ENCODE peak calls at places on chromosomes 4 and X, in nine cellular contexts. N, F, X, Q, I, G, O, B and Z are unnamed samples.

GRCh38 chr4:87017580-87018061 is 82.8 kb downstream of the AFF1 start:
- DNase-seq in Q (peak; percentile 51), X (peak; percentile 44), I (no peak), F (no peak), O (no peak), N (no peak), G (no peak), B (no peak), Z (peak; percentile 68)

GRCh38 chr4:41212221-41213203 is 1.8 kb downstream of the APBB2 start:
- DNase-seq in G (peak; percentile 59), X (peak; percentile 69), I (peak; percentile 45), N (peak; percentile 84), Q (peak; percentile 77), O (peak; percentile 25), F (peak; percentile 74), B (peak; percentile 5), Z (peak; percentile 60)

GRCh38 chrX:22542641-22543040 is 269.9 kb downstream of the CBLL2 start:
- DNase-seq in Q (no peak), N (no peak), O (no peak), F (no peak), B (no peak), I (no peak), X (no peak), G (no peak), Z (no peak)

GRCh38 chr4:89823416-89823815 is 13.5 kb downstream of the SNCA start:
- DNase-seq in B (no peak), Q (no peak), N (no peak), F (peak; percentile 64), O (no peak), I (no peak), G (no peak), X (no peak), Z (no peak)

GRCh38 chr4:73010789-73011628 is 58.5 kb downstream of the COX18 start:
- DNase-seq in I (no peak), B (no peak), X (no peak), F (no peak), G (no peak), O (no peak), N (no peak), Q (no peak), Z (no peak)

GRCh38 chr4:169092889-169093522 is 83.0 kb upstream of the CBR4 start:
- DNase-seq in O (no peak), I (peak; percentile 23), N (no peak), G (no peak), X (no peak), B (no peak), Q (no peak), F (no peak), Z (no peak)

GRCh38 chrX:69503835-69504625 is at the start of gene NALF2:
- DNase-seq in Q (peak; percentile 9), I (peak; percentile 71), O (no peak), G (peak; percentile 46), N (peak; percentile 11), F (peak; percentile 27), B (peak; percentile 52), X (peak; percentile 43), Z (peak; percentile 61)

GRCh38 chr4:136651278-136651667 is 881.0 kb downstream of the PCDH18 start:
- DNase-seq in O (no peak), F (peak; percentile 5), Q (no peak), B (no peak), I (no peak), X (no peak), N (no peak), G (no peak), Z (no peak)

GRCh38 chrX:95383778-95384177 is 1300.9 kb upstream of the DIAPH2 start:
- DNase-seq in O (no peak), N (no peak), F (peak; percentile 87), Q (no peak), X (no peak), G (no peak), B (no peak), I (no peak), Z (no peak)

GRCh38 chr4:8269535-8270417 is at the start of gene HTRA3:
- DNase-seq in F (no peak), Q (no peak), O (no peak), B (no peak), X (peak; percentile 54), I (no peak), N (no peak), G (peak; percentile 82), Z (no peak)

GRCh38 chr4:8310306-8310705 is 40.8 kb downstream of the HTRA3 start:
- DNase-seq in G (no peak), X (no peak), B (no peak), N (no peak), F (no peak), Q (no peak), O (no peak), I (no peak), Z (no peak)

GRCh38 chrX:9902651-9903050 is 64.5 kb upstream of the CLDN34 start:
- DNase-seq in Q (no peak), N (peak; percentile 42), O (no peak), G (no peak), I (no peak), X (peak; percentile 85), F (peak; percentile 40), B (no peak), Z (no peak)

GRCh38 chr4:140188975-140189374 is 35.0 kb upstream of the MAML3 start:
- DNase-seq in N (no peak), O (no peak), F (peak; percentile 65), B (no peak), X (peak; percentile 50), I (no peak), Q (peak; percentile 69), G (peak; percentile 20), Z (no peak)

GRCh38 chrX:645024-645376 is 14.4 kb downstream of the SHOX start:
- DNase-seq in N (no peak), G (no peak), O (no peak), I (no peak), F (no peak), Q (no peak), X (no peak), B (no peak), Z (no peak)

GRCh38 chr4:104942990-104943758 is 203.5 kb upstream of the TET2 start:
- DNase-seq in G (no peak), B (no peak), O (no peak), I (no peak), Q (no peak), N (no peak), F (peak; percentile 80), X (no peak), Z (no peak)

GRCh38 chr4:1300466-1301455 is 11.1 kb downstream of the MAEA start:
- DNase-seq in G (peak; percentile 58), Q (peak; percentile 54), F (peak; percentile 80), B (peak; percentile 26), X (no peak), O (no peak), N (peak; percentile 61), I (no peak), Z (no peak)

GRCh38 chr4:11765849-11766453 is 337.3 kb upstream of the HS3ST1 start:
- DNase-seq in F (peak; percentile 67), O (peak; percentile 15), I (peak; percentile 32), X (peak; percentile 6), G (peak; percentile 6), Q (peak; percentile 11), B (no peak), N (peak; percentile 60), Z (peak; percentile 63)

GRCh38 chrX:54482839-54483593 is 13.0 kb downstream of the FGD1 start:
- DNase-seq in X (peak; percentile 60), Q (no peak), O (no peak), N (no peak), I (no peak), F (no peak), G (no peak), B (no peak), Z (peak; percentile 56)

GRCh38 chr4:113131621-113132020 is 82.2 kb downstream of the ANK2 start:
- DNase-seq in F (no peak), N (no peak), X (peak; percentile 16), Q (no peak), I (no peak), B (no peak), G (no peak), O (no peak), Z (peak; percentile 92)

GRCh38 chrX:103776586-103776985 is at the start of gene PLP1:
- DNase-seq in B (no peak), Q (no peak), F (no peak), G (no peak), I (no peak), O (no peak), X (no peak), N (peak; percentile 91), Z (peak; percentile 78)

GRCh38 chr4:109873791-109874514 is 26.0 kb downstream of the LRIT3 start:
- DNase-seq in I (no peak), F (peak; percentile 75), O (no peak), X (no peak), N (no peak), G (no peak), B (no peak), Q (peak; percentile 5), Z (no peak)

GRCh38 chrX:119852410-119853353 is at the start of gene UPF3B:
- DNase-seq in N (peak; percentile 96), B (peak; percentile 85), G (peak; percentile 92), F (peak; percentile 91), X (peak; percentile 97), O (peak; percentile 81), Q (peak; percentile 96), I (peak; percentile 96), Z (peak; percentile 98)

GRCh38 chrX:1212532-1212931 is at the start of gene CRLF2:
- DNase-seq in I (peak; percentile 53), B (no peak), X (peak; percentile 78), Q (peak; percentile 6), F (no peak), G (no peak), O (no peak), N (no peak), Z (peak; percentile 29)

GRCh38 chr4:146255463-146255862 is 41.1 kb downstream of the REELD1 start:
- DNase-seq in G (no peak), Q (no peak), B (no peak), F (no peak), I (no peak), N (no peak), O (no peak), X (no peak), Z (no peak)

GRCh38 chrX:133005038-133005437 is 46.6 kb upstream of the HS6ST2 start:
- DNase-seq in X (no peak), Q (no peak), G (peak; percentile 18), B (no peak), F (peak; percentile 3), I (peak; percentile 2), O (peak; percentile 0), N (peak; percentile 1), Z (peak; percentile 43)

GRCh38 chr4:22363071-22363470 is 152.8 kb downstream of the ADGRA3 start:
- DNase-seq in X (no peak), F (peak; percentile 59), Q (no peak), G (no peak), I (no peak), B (no peak), O (no peak), N (no peak), Z (no peak)

GRCh38 chr4:12889054-12889453 is 595.1 kb downstream of the RAB28 start:
- DNase-seq in B (no peak), X (peak; percentile 42), I (no peak), F (peak; percentile 17), N (no peak), G (no peak), Q (no peak), O (no peak), Z (peak; percentile 93)

GRCh38 chr4:15868065-15868464 is 70.5 kb downstream of the FGFBP1 start:
- DNase-seq in Q (no peak), F (peak; percentile 33), O (no peak), I (no peak), X (peak; percentile 24), G (no peak), N (no peak), B (no peak), Z (peak; percentile 7)

GRCh38 chr4:8296491-8296890 is 26.9 kb downstream of the HTRA3 start:
- DNase-seq in O (no peak), I (no peak), N (no peak), X (no peak), Q (no peak), B (no peak), F (no peak), G (no peak), Z (no peak)

GRCh38 chr4:62431513-62431912 is 1231.4 kb downstream of the ADGRL3 start:
- DNase-seq in I (no peak), F (peak; percentile 57), N (no peak), X (no peak), O (no peak), Q (no peak), B (no peak), G (no peak), Z (no peak)

GRCh38 chr4:48085821-48086602 is 48.0 kb downstream of the TXK start:
- DNase-seq in Q (no peak), X (no peak), I (no peak), O (no peak), G (no peak), N (no peak), B (no peak), F (no peak), Z (no peak)